ENCODE peak calls at places on chromosome 11, in six cellular contexts. B is SK-N-SH, U is pancreas, V is fibroblast of lung, Y is thoracic aorta, T is heart left ventricle. E is an unnamed sample.

GRCh38 chr11:10305964-10306918 is 1.4 kb downstream of the ADM start:
- DNase-seq in B (peak; percentile 64), U (peak; percentile 37), V (peak; percentile 37), Y (no peak), T (no peak), E (no peak)

GRCh38 chr11:20056109-20057054 is 103.9 kb downstream of the DBX1 start:
- DNase-seq in B (no peak), U (no peak), V (no peak), Y (peak; percentile 37), T (no peak), E (no peak)

GRCh38 chr11:120217941-120218694 is 7.3 kb downstream of the OAF start:
- DNase-seq in B (no peak), U (no peak), V (no peak), Y (no peak), T (no peak), E (no peak)

GRCh38 chr11:129023968-129024676 is 81.5 kb upstream of the TP53AIP1 start:
- DNase-seq in B (no peak), U (peak; percentile 61), V (no peak), Y (no peak), T (no peak), E (no peak)

GRCh38 chr11:27720277-27720830 is 20.1 kb upstream of the BDNF start:
- DNase-seq in B (peak; percentile 62), U (peak; percentile 37), V (peak; percentile 65), Y (no peak), T (no peak), E (no peak)

GRCh38 chr11:67998150-67999045 is 5.5 kb downstream of the UNC93B1 start:
- DNase-seq in B (peak; percentile 10), U (no peak), V (no peak), Y (no peak), T (no peak), E (no peak)

GRCh38 chr11:130159657-130160459 is at the start of gene ST14:
- DNase-seq in B (peak; percentile 54), U (peak; percentile 87), V (no peak), Y (no peak), T (peak; percentile 22), E (no peak)

GRCh38 chr11:102306048-102306575 is 11.2 kb upstream of the BIRC3 start:
- DNase-seq in B (peak; percentile 33), U (no peak), V (no peak), Y (no peak), T (no peak), E (no peak)

GRCh38 chr11:64642876-64643257 is 51.8 kb downstream of the SLC22A12 start:
- DNase-seq in B (no peak), U (no peak), V (no peak), Y (no peak), T (no peak), E (no peak)
- H3K27me3 ChIP-seq in B (peaks cover 63% of the 10 kb centered on the region), U (no peaks in the 10 kb centered on the region), V (peaks cover 48% of the 10 kb centered on the region), Y (no peaks in the 10 kb centered on the region), T (peaks cover 17% of the 10 kb centered on the region), E (peaks cover 84% of the 10 kb centered on the region)

GRCh38 chr11:62671604-62672528 is at the start of the genes LBHD1 and UQCC3:
- DNase-seq in B (peak; percentile 88), U (peak; percentile 73), V (peak; percentile 92), Y (no peak), T (peak; percentile 84), E (peak; percentile 65)
- TF ChIP-seq CTCF in B (no peak), U (no peak), V (no peak), Y (no peak), T (no peak), E (no peak)

GRCh38 chr11:66858186-66858938 is 1.5 kb downstream of the LRFN4 start:
- DNase-seq in B (no peak), U (no peak), V (no peak), Y (no peak), T (peak; percentile 32), E (no peak)
- H3K4me3 ChIP-seq in B (no peak overlapping the region), U (no peak overlapping the region), V (no peak overlapping the region), Y (no peak overlapping the region), T (no peak overlapping the region), E (no peak overlapping the region)

DNA sequence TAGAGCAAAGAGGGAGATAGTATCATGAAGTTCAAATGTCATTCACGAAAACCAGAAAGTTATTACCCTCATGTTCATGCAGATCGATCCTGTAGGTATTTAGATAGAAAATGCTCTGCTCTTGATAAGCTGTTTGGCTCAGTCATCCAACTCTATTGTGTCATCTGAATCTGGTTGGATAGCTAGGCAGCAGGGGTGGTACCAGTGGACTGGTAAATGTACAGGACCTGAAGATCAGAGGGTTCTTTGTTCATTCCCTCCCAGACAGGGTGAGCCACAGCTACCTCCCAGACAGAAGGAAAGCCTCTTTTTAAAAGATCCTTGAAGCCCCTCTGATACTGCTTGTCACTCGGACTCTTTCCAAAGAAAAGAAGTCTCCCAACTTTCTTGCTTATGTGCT is 29.8 kb upstream of the DRD2 start:
- DNase-seq in B (no peak), U (no peak), V (no peak), Y (no peak), T (no peak), E (no peak)
- H3K27me3 ChIP-seq in B (no peaks in the 10 kb centered on the region), U (no peaks in the 10 kb centered on the region), V (no peaks in the 10 kb centered on the region), Y (no peaks in the 10 kb centered on the region), T (no peaks in the 10 kb centered on the region), E (no peaks in the 10 kb centered on the region)

GRCh38 chr11:70158201-70158600 is 44.9 kb upstream of the FADD start:
- DNase-seq in B (peak; percentile 58), U (no peak), V (peak; percentile 13), Y (no peak), T (no peak), E (no peak)
- TF ChIP-seq CTCF in B (no peak), U (no peak), V (peak; percentile 34), Y (peak; percentile 40), T (no peak), E (peak; percentile 42)

DNA sequence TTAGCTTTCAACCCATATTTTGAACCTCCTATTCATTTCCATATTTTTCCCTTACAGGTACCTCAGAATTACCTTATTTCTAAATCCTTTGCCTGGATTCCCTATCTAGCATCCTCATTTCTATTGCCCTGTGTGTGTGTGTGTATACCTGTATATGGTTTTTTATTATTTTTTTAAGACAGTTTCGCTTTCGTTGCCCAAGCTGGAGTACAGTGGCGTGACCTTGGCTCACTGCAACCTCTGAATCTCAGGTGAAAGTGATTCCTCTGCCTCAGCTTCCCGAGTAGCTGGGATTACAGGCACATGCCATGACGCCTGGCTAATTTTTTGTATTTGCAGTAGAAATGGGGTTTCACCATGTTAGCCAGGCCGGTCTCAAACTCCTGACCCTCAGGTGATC is 12.6 kb downstream of the HIPK3 start:
- DNase-seq in B (no peak), U (no peak), V (no peak), Y (no peak), T (no peak), E (no peak)
- H3K4me3 ChIP-seq in B (no peak overlapping the region), U (no peak overlapping the region), V (no peak overlapping the region), Y (no peak overlapping the region), T (no peak overlapping the region), E (no peak overlapping the region)